ENCODE peak calls at places on chromosomes 16 and 17, in six cellular contexts. G, D, C, H, M and B are unnamed samples.

GRCh38 chr17:246226-246625 is 64.8 kb upstream of the DOC2B start:
- DNase-seq in G (no peak), D (no peak), C (peak), H (no peak), M (no peak), B (no peak)

GRCh38 chr17:76793775-76794174 is 55.9 kb downstream of the MFSD11 start:
- DNase-seq in G (no peak), D (peak), C (no peak), H (peak), M (no peak), B (peak)

GRCh38 chr17:78892520-78892919 is 10.5 kb downstream of the CEP295NL start:
- DNase-seq in G (no peak), D (no peak), C (no peak), H (no peak), M (no peak), B (no peak)

GRCh38 chr16:22192261-22193133 is 13.6 kb upstream of the EEF2K start:
- DNase-seq in G (peak), D (no peak), C (peak), H (peak), M (peak), B (peak)

GRCh38 chr16:55437627-55438026 is 41.4 kb upstream of the MMP2 start:
- DNase-seq in G (peak), D (no peak), C (no peak), H (no peak), M (no peak), B (no peak)

GRCh38 chr16:54140057-54140787 is 146.4 kb downstream of the IRX3 start:
- DNase-seq in G (no peak), D (no peak), C (no peak), H (no peak), M (no peak), B (no peak)

GRCh38 chr17:40497704-40498103 is 3.7 kb downstream of the TNS4 start:
- DNase-seq in G (no peak), D (no peak), C (peak), H (no peak), M (no peak), B (no peak)

GRCh38 chr16:68640972-68641371 is 4.1 kb upstream of the CDH3 start:
- DNase-seq in G (no peak), D (no peak), C (no peak), H (no peak), M (no peak), B (no peak)

GRCh38 chr16:24974859-24975258 is 40.3 kb downstream of the ARHGAP17 start:
- DNase-seq in G (no peak), D (no peak), C (no peak), H (no peak), M (no peak), B (no peak)

GRCh38 chr17:68600881-68601564 is at the start of gene FAM20A:
- DNase-seq in G (no peak), D (peak), C (peak), H (no peak), M (peak), B (no peak)

GRCh38 chr17:42698736-42699414 is 16.5 kb downstream of the CNTNAP1 start:
- DNase-seq in G (no peak), D (no peak), C (peak), H (no peak), M (no peak), B (no peak)

GRCh38 chr17:33057564-33057963 is 65.9 kb downstream of the SPACA3 start:
- DNase-seq in G (no peak), D (no peak), C (no peak), H (no peak), M (no peak), B (no peak)

GRCh38 chr16:80720759-80721470 is 83.5 kb downstream of the CDYL2 start:
- DNase-seq in G (no peak), D (no peak), C (no peak), H (no peak), M (no peak), B (peak)

GRCh38 chr17:78375401-78376079 is 2.9 kb upstream of the PGS1 start:
- DNase-seq in G (no peak), D (no peak), C (no peak), H (no peak), M (no peak), B (no peak)

GRCh38 chr17:20988896-20989295 is 53.9 kb downstream of the USP22 start:
- DNase-seq in G (no peak), D (no peak), C (no peak), H (no peak), M (no peak), B (no peak)

GRCh38 chr17:67067571-67068517 is 23.5 kb downstream of the CACNG1 start:
- DNase-seq in G (no peak), D (no peak), C (no peak), H (no peak), M (no peak), B (no peak)

GRCh38 chr17:77436481-77436880 is 295.7 kb downstream of the SEC14L1 start:
- DNase-seq in G (no peak), D (no peak), C (no peak), H (no peak), M (no peak), B (no peak)

GRCh38 chr16:58086381-58087208 is 42.6 kb downstream of the CFAP20 start:
- DNase-seq in G (no peak), D (no peak), C (no peak), H (no peak), M (no peak), B (no peak)

GRCh38 chr16:79806757-79807156 is 206.2 kb upstream of the MAF start:
- DNase-seq in G (no peak), D (no peak), C (no peak), H (no peak), M (no peak), B (no peak)

GRCh38 chr16:27618140-27618539 is 68.2 kb downstream of the KATNIP start:
- DNase-seq in G (no peak), D (no peak), C (no peak), H (no peak), M (no peak), B (no peak)

GRCh38 chr16:69829338-69829737 is 67.2 kb downstream of the WWP2 start:
- DNase-seq in G (no peak), D (no peak), C (no peak), H (no peak), M (no peak), B (no peak)

GRCh38 chr16:65244811-65245210 is 122.9 kb upstream of the CDH11 start:
- DNase-seq in G (no peak), D (no peak), C (no peak), H (no peak), M (no peak), B (no peak)

GRCh38 chr17:28405632-28406477 is at the start of gene SLC46A1:
- DNase-seq in G (peak), D (peak), C (peak), H (peak), M (peak), B (peak)

GRCh38 chr16:75929056-75929455 is 202.8 kb upstream of the CPHXL start:
- DNase-seq in G (no peak), D (no peak), C (no peak), H (no peak), M (no peak), B (no peak)

GRCh38 chr17:43881758-43882505 is 25.4 kb downstream of the MPP2 start:
- DNase-seq in G (no peak), D (no peak), C (no peak), H (no peak), M (no peak), B (no peak)

GRCh38 chr17:43878260-43879082 is 28.9 kb downstream of the MPP2 start:
- DNase-seq in G (peak), D (peak), C (peak), H (peak), M (peak), B (peak)

GRCh38 chr17:43881176-43881575 is 26.2 kb downstream of the MPP2 start:
- DNase-seq in G (no peak), D (no peak), C (no peak), H (no peak), M (no peak), B (no peak)

GRCh38 chr17:43879723-43880419 is 27.5 kb downstream of the MPP2 start:
- DNase-seq in G (no peak), D (no peak), C (no peak), H (no peak), M (no peak), B (no peak)

DNA sequence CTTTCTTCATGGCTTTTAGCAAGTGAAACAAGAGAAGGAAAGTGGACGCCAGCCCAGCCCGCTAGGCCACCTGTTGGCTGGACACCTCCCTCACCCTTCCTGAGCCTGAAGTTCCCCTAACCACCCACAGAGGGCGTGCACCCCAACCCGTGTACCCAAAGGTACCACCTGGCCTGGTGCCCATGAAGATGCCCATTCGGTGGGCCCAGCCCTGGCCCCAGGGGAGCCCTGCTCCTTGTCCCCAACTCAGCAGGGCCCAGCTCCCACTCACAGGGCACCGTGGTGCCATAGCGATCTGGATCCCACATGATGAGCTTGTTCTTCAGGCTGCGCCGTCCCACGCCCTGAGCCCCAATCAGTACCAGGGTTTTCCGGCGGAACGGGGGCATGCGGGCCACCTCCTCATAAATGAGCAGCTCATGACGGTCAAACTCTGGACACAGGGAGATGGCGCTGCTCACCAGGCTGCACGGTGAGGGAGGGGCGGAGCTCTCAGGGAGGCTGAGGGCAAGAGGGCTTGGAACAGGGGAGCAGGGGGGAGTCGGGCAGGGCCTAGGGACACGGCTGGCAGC is 26.8 kb downstream of the MPP2 start:
- DNase-seq in G (no peak), D (peak), C (peak), H (peak), M (no peak), B (peak)
- TF ChIP-seq CTCF in G (peak), D (peak), C (peak), H (peak), M (peak), B (peak)

GRCh38 chr17:63843387-63844292 is 1.2 kb upstream of the SMARCD2 start:
- DNase-seq in G (peak), D (no peak), C (peak), H (peak), M (no peak), B (peak)

GRCh38 chr17:63842540-63843386 is at the start of gene SMARCD2:
- DNase-seq in G (peak), D (peak), C (peak), H (peak), M (peak), B (peak)

GRCh38 chr17:63845509-63845908 is 3.0 kb upstream of the SMARCD2 start:
- DNase-seq in G (no peak), D (no peak), C (no peak), H (no peak), M (no peak), B (no peak)

GRCh38 chr17:63842173-63842539 is 329 bp downstream of the SMARCD2 start:
- DNase-seq in G (no peak), D (no peak), C (peak), H (no peak), M (no peak), B (no peak)

DNA sequence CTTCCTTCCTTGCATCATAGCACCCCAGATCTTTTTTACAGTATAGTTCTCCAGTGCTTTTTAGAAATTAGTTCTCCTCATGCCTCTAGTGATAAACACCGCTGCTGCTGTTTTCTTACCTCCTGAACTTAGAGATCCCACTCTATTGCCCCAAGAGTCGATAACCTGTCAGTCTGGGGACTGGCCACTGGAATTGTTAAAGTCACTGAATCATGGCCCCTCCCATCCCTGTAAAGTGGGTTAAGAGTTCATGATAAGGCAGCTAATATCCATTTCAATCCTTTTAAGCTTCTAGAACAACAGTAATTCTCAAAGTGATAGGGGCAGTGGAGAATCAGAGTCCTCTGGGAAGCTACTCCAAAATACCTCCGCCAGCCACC is 1.8 kb upstream of the SMARCD2 start:
- DNase-seq in G (no peak), D (no peak), C (no peak), H (no peak), M (no peak), B (no peak)
- H3K4me3 ChIP-seq in G (no peak), D (no peak), C (no peak), H (peak), M (no peak), B (no peak)

DNA sequence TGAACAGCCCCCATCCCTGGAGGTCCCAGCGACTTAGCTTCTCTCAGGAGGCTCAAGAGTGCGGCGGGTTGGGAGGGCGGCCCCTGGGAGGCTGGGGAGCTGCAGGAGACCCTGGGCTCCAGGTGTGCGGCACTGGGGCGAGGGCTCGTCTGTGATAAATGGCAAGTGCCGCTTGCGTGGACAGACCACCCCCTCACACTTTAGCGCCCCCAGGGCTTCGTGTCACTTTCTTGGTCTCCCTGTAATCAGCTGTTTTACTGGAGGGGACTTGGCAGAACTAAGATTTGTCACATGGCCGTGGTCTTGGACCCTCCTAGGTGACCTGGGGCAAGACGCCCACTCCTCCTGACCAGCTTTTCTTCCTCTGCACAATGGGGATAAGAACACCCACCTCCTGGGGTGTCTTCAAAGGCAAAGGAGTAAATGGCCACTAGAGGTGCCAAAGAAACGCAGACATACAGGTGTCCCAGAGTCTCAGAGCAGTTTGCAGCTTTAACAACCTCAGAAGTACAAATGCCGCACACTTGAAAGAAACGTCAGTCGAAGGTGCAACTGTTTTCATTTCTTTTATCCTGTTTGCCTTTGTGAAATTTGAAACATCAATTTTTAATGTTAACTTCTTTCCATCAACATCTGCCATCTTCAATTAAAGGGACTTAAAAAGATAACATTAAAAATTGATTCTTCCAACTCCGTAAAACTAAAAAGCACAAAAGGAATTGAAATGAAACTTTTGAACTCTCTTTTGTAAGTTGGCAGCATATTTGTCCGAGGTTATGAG is 946 bp downstream of the OSGIN1 start:
- DNase-seq in G (no peak), D (peak), C (no peak), H (peak), M (no peak), B (peak)
- TF ChIP-seq CTCF in G (peak), D (peak), C (peak), H (peak), M (no peak), B (peak)

DNA sequence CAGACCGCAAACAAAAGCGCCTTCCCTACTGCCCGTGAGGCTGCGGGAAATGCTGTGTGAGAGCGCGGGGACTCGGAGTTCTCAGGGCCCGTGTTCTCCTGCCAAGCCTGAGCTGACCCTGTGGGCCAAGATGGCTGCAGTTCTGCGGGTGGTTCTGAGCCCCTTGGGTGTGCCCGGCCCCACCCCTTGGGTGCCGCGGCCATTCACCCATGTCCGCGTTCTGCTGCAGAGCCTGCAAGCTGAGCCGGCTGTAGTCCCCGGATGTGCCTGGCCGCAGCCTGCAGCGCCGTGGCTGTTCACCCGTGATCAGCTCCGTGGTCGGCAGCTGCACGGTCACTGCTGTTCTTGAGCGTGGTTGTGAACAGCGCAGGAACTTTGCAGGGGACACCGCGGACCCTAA is 20.0 kb downstream of the ACSF3 start:
- DNase-seq in G (no peak), D (no peak), C (peak), H (no peak), M (no peak), B (peak)
- H3K4me3 ChIP-seq in G (no peak), D (no peak), C (no peak), H (peak), M (no peak), B (peak)

DNA sequence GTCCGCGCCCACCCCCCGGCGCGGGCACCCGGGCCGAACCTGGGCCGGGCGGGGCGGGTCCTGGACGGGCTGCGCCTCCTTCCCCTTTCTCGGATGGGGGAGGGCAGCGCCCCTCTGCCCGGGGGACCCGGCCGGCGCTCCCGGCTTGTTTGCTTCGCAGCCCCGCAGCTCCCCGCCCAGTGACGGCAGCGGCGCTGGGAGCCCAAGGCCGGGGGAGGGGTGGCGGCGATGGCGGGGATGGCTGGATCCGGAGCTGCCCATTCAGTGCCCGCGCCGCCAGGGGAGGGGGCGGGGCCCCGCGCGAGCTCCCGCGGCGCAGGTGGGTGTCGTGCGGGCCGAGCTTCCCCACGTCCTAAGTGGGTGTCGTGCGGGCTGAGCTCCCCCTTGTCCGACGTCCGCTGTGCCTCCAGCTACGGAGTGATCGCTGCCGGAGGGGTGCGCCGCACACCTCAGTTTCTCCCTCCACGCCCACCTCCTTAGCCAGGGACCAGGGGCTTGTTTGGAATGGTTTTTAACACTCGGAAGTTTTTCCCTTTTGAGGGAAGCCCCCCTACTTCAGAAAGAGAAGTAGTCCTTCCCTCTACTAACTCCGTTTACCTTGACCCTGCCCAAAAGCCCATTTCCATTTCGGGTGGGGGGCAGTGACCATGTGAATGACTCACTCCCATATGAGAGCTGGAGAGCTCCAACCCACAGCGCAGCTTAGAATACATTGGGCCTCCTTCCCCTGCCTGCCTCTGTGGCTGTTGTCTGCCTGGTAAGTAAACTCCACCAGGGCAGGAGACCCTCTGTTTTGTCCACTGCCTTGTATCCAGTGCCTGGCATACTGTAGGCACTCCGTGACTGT is 733 bp downstream of the SGSM2 start:
- DNase-seq in G (no peak), D (peak), C (peak), H (peak), M (peak), B (peak)
- TF ChIP-seq CTCF in G (no peak), D (no peak), C (no peak), H (no peak), M (no peak), B (no peak)

GRCh38 chr16:66996983-66997358 is 8.6 kb downstream of the CES4A start:
- DNase-seq in G (no peak), D (no peak), C (no peak), H (no peak), M (no peak), B (no peak)

GRCh38 chr16:67001726-67002125 is 13.3 kb downstream of the CES4A start:
- DNase-seq in G (no peak), D (no peak), C (no peak), H (no peak), M (no peak), B (no peak)

GRCh38 chr16:67000384-67001158 is 12.2 kb downstream of the CES4A start:
- DNase-seq in G (peak), D (peak), C (peak), H (no peak), M (peak), B (peak)

GRCh38 chr16:66996324-66996982 is 8.1 kb downstream of the CES4A start:
- DNase-seq in G (peak), D (no peak), C (no peak), H (no peak), M (peak), B (no peak)

GRCh38 chr16:67001159-67001486 is 12.7 kb downstream of the CES4A start:
- DNase-seq in G (no peak), D (no peak), C (no peak), H (no peak), M (no peak), B (no peak)
- H3K4me3 ChIP-seq in G (peak), D (peak), C (no peak), H (no peak), M (peak), B (peak)